ENCODE peak calls at places on chromosome 11, in seven cellular contexts. W, N, K, X, H, U and F are unnamed samples.

GRCh38 chr11:122661182-122661945 is 5.8 kb downstream of the UBASH3B start:
- DNase-seq in W (no peak), N (peak; percentile 91), K (no peak), X (no peak), H (peak; percentile 60), U (peak; percentile 92), F (no peak)

GRCh38 chr11:126152152-126152551 is 59.3 kb downstream of the RPUSD4 start:
- DNase-seq in W (no peak), N (no peak), K (no peak), X (no peak), H (no peak), U (no peak), F (no peak)

GRCh38 chr11:8277691-8278090 is 14.0 kb upstream of the LMO1 start:
- DNase-seq in W (no peak), N (no peak), K (no peak), X (no peak), H (no peak), U (no peak), F (no peak)

GRCh38 chr11:79045811-79046304 is 395.0 kb downstream of the TENM4 start:
- DNase-seq in W (no peak), N (no peak), K (peak; percentile 52), X (no peak), H (peak; percentile 46), U (no peak), F (no peak)

GRCh38 chr11:57635236-57635635 is 14.5 kb downstream of the YPEL4 start:
- DNase-seq in W (no peak), N (no peak), K (no peak), X (no peak), H (no peak), U (no peak), F (no peak)

GRCh38 chr11:80285076-80285790 is 844.4 kb upstream of the TENM4 start:
- DNase-seq in W (no peak), N (no peak), K (no peak), X (no peak), H (no peak), U (peak; percentile 44), F (no peak)

GRCh38 chr11:33329705-33330329 is 72.6 kb downstream of the HIPK3 start:
- DNase-seq in W (peak; percentile 54), N (peak; percentile 75), K (peak; percentile 69), X (peak; percentile 73), H (peak; percentile 44), U (peak; percentile 74), F (peak; percentile 72)

GRCh38 chr11:118907051-118907748 is 18.5 kb downstream of the BCL9L start:
- DNase-seq in W (peak; percentile 90), N (peak; percentile 84), K (peak; percentile 88), X (peak; percentile 91), H (peak; percentile 85), U (peak; percentile 96), F (peak; percentile 87)

GRCh38 chr11:113668255-113668654 is 37.9 kb downstream of the TMPRSS5 start:
- DNase-seq in W (no peak), N (peak; percentile 31), K (no peak), X (no peak), H (no peak), U (peak; percentile 90), F (no peak)

GRCh38 chr11:128415539-128415938 is 171.8 kb downstream of the ETS1 start:
- DNase-seq in W (no peak), N (no peak), K (no peak), X (no peak), H (no peak), U (no peak), F (no peak)

GRCh38 chr11:118956847-118957469 is 860 bp downstream of the UPK2 start:
- DNase-seq in W (no peak), N (no peak), K (no peak), X (no peak), H (no peak), U (no peak), F (no peak)

GRCh38 chr11:24064309-24064903 is 432.4 kb upstream of the LUZP2 start:
- DNase-seq in W (no peak), N (peak; percentile 18), K (no peak), X (peak; percentile 8), H (peak; percentile 79), U (no peak), F (no peak)

GRCh38 chr11:96341237-96342130 is 1.5 kb downstream of the MAML2 start:
- DNase-seq in W (peak; percentile 47), N (peak; percentile 65), K (peak; percentile 57), X (peak; percentile 56), H (peak; percentile 72), U (peak; percentile 52), F (peak; percentile 37)

GRCh38 chr11:96342971-96343711 is at the start of gene MAML2:
- DNase-seq in W (peak; percentile 94), N (peak; percentile 98), K (peak; percentile 96), X (peak; percentile 98), H (peak; percentile 96), U (peak; percentile 98), F (peak; percentile 92)

GRCh38 chr11:96340555-96340885 is 2.5 kb downstream of the MAML2 start:
- DNase-seq in W (no peak), N (peak; percentile 74), K (no peak), X (no peak), H (no peak), U (no peak), F (no peak)

GRCh38 chr11:96339704-96340554 is 3.1 kb downstream of the MAML2 start:
- DNase-seq in W (no peak), N (peak; percentile 69), K (no peak), X (no peak), H (no peak), U (no peak), F (no peak)

DNA sequence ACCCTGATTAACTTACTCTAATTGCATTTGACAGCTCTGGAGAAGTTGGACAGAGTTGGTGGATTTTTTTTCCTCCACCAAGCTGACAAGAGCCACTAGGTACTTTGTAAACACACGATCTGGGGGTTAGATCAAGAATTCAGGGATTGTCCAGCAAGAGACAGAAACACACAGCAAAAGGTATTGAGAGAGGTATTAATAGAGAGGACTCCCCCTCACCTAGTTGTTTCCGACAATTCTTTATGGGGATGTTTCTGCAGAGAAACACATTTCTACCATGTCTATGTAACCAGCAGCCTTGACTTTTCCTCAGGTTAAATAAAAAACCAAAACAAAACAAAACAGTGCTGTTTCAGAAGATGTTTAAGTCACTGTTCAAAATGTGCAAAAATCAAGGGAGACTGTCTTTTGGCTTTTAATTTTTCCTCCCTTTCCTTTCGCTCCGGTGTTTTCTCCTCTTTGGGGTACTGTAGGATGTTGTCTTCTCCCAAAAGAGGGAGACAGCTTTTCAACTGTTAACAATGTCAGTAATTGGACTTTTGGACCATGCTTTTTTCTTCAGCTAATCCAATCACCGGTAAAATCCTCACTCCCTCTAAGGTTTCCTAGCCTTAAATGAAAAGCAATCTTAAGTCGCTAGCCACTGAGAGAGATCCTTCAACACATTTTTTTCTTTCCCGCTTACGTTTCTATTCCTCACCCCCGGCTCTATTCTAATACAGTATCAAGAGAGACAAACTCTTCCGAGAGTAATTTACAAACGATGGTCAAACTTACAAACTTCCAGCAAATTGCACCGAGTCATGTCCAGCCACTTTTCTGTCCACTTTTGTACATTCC is 644 bp downstream of the MAML2 start:
- DNase-seq in W (peak; percentile 21), N (peak; percentile 62), K (no peak), X (peak; percentile 36), H (peak; percentile 57), U (peak; percentile 43), F (peak; percentile 10)
- TF ChIP-seq EZH2phosphoT487 in W (no peak), N (no peak), K (no peak), X (no peak), H (no peak), U (no peak), F (no peak)

DNA sequence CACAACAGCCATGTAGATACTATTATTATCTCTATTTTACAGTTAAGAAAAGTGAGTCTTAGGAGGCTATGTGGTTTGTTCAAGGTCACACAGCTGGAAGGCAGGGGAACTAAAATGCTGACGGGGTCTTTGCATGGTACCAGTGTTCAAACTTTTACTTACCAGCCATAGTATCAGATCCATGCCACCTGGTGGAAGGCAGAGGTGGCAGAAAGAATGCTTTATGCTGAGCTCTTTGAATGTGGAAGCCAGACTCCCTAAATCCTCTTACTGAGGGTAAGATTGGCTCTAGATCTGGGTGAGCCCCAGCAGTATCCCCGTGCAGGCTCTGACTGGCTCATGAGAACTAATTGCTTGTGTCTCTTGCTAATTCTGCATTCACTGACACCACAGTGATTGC is 54.3 kb upstream of the NAV2 start:
- DNase-seq in W (no peak), N (no peak), K (no peak), X (no peak), H (peak; percentile 33), U (peak; percentile 4), F (no peak)
- TF ChIP-seq EZH2phosphoT487 in W (no peak), N (no peak), K (no peak), X (no peak), H (no peak), U (no peak), F (no peak)

GRCh38 chr11:18265949-18266348 is at the start of gene SAA1:
- DNase-seq in W (no peak), N (no peak), K (peak; percentile 15), X (no peak), H (no peak), U (no peak), F (no peak)
- TF ChIP-seq EZH2phosphoT487 in W (no peak), N (no peak), K (no peak), X (no peak), H (no peak), U (no peak), F (no peak)

GRCh38 chr11:68282861-68283230 is 11.1 kb upstream of the C11orf24 start:
- DNase-seq in W (no peak), N (no peak), K (no peak), X (no peak), H (no peak), U (no peak), F (no peak)
- TF ChIP-seq EZH2phosphoT487 in W (no peak), N (no peak), K (no peak), X (no peak), H (no peak), U (no peak), F (no peak)

GRCh38 chr11:112579282-112579681 is 318.6 kb upstream of the PLET1 start:
- DNase-seq in W (no peak), N (no peak), K (no peak), X (no peak), H (no peak), U (no peak), F (no peak)
- TF ChIP-seq EZH2phosphoT487 in W (no peak), N (no peak), K (no peak), X (no peak), H (no peak), U (no peak), F (no peak)

GRCh38 chr11:2767071-2767470 is 67.3 kb upstream of the KCNQ1OT1 start:
- DNase-seq in W (no peak), N (no peak), K (no peak), X (no peak), H (no peak), U (no peak), F (no peak)

GRCh38 chr11:2769779-2770555 is 70.2 kb upstream of the KCNQ1OT1 start:
- DNase-seq in W (no peak), N (no peak), K (peak; percentile 2), X (no peak), H (no peak), U (no peak), F (no peak)

GRCh38 chr11:2769409-2769778 is 69.6 kb upstream of the KCNQ1OT1 start:
- DNase-seq in W (no peak), N (no peak), K (no peak), X (no peak), H (no peak), U (no peak), F (no peak)

GRCh38 chr11:2767751-2768150 is 68.0 kb upstream of the KCNQ1OT1 start:
- DNase-seq in W (no peak), N (no peak), K (no peak), X (no peak), H (no peak), U (no peak), F (no peak)

GRCh38 chr11:2768471-2769408 is 68.9 kb upstream of the KCNQ1OT1 start:
- DNase-seq in W (no peak), N (peak; percentile 89), K (peak; percentile 38), X (no peak), H (no peak), U (peak; percentile 85), F (no peak)
- TF ChIP-seq EZH2phosphoT487 in W (no peak), N (no peak), K (no peak), X (no peak), H (no peak), U (no peak), F (no peak)